ENCODE peak calls at places on chromosomes 5 and 9, in seven cellular contexts. Z is choroid plexus epithelial cell, C is foreskin fibroblast, H is sigmoid colon, V is RWPE1, T is PC-3, I is B cell. D is an unnamed sample.
A peak's percentile ranks its signal among the peaks of the same experiment; 100 is the strongest.

GRCh38 chr5:79990205-79990597 is 861 bp downstream of the MTX3 start:
- DNase-seq in Z (peak; percentile 12), C (peak; percentile 6), H (no peak), V (no peak), T (peak; percentile 1), I (no peak), D (no peak)

GRCh38 chr5:176152191-176152932 is 85.9 kb upstream of the SIMC1 start:
- DNase-seq in Z (no peak), C (no peak), H (no peak), V (no peak), T (no peak), I (no peak), D (no peak)

GRCh38 chr5:81755320-81755719 is 4.4 kb upstream of the SSBP2 start:
- DNase-seq in Z (peak; percentile 92), C (peak; percentile 88), H (peak; percentile 81), V (peak; percentile 88), T (peak; percentile 88), I (no peak), D (peak; percentile 91)

GRCh38 chr9:133973791-133974630 is 18.1 kb downstream of the VAV2 start:
- DNase-seq in Z (no peak), C (no peak), H (peak; percentile 39), V (no peak), T (no peak), I (no peak), D (no peak)

GRCh38 chr5:35672995-35673394 is 55.3 kb downstream of the SPEF2 start:
- DNase-seq in Z (no peak), C (no peak), H (no peak), V (no peak), T (no peak), I (no peak), D (no peak)

GRCh38 chr5:99544326-99544725 is 615.5 kb upstream of the CHD1 start:
- DNase-seq in Z (peak; percentile 6), C (no peak), H (no peak), V (no peak), T (no peak), I (no peak), D (no peak)

GRCh38 chr5:168075387-168075786 is 216.1 kb upstream of the WWC1 start:
- DNase-seq in Z (no peak), C (no peak), H (no peak), V (no peak), T (no peak), I (no peak), D (no peak)

GRCh38 chr9:129656795-129657390 is 8.6 kb upstream of the PRRX2 start:
- DNase-seq in Z (no peak), C (peak; percentile 83), H (no peak), V (peak; percentile 77), T (peak; percentile 87), I (no peak), D (peak; percentile 64)

GRCh38 chr9:77708416-77708815 is 60.3 kb upstream of the GNA14 start:
- DNase-seq in Z (peak; percentile 74), C (peak; percentile 76), H (no peak), V (no peak), T (peak; percentile 22), I (no peak), D (no peak)

GRCh38 chr5:169610606-169611005 is 26.5 kb upstream of the DOCK2 start:
- DNase-seq in Z (peak; percentile 20), C (no peak), H (no peak), V (no peak), T (peak; percentile 68), I (no peak), D (no peak)

GRCh38 chr9:99221266-99221622 is 498 bp downstream of the ALG2 start:
- DNase-seq in Z (no peak), C (no peak), H (no peak), V (no peak), T (no peak), I (no peak), D (no peak)

GRCh38 chr9:137045294-137046093 is 483 bp downstream of the NPDC1 start:
- DNase-seq in Z (peak; percentile 37), C (peak; percentile 78), H (no peak), V (no peak), T (peak; percentile 25), I (no peak), D (no peak)

GRCh38 chr9:110942522-110942921 is 95.7 kb downstream of the LPAR1 start:
- DNase-seq in Z (peak; percentile 86), C (peak; percentile 53), H (no peak), V (no peak), T (peak; percentile 40), I (no peak), D (peak; percentile 21)

GRCh38 chr5:173324115-173325001 is 3.9 kb downstream of the STC2 start:
- DNase-seq in Z (peak; percentile 55), C (peak; percentile 99), H (peak; percentile 94), V (no peak), T (no peak), I (no peak), D (no peak)

GRCh38 chr9:82031538-82032280 is 43.1 kb downstream of the SPATA31D1 start:
- DNase-seq in Z (peak; percentile 82), C (peak; percentile 81), H (peak; percentile 76), V (peak; percentile 67), T (peak; percentile 45), I (no peak), D (peak; percentile 92)

GRCh38 chr9:137105814-137106661 is 8.5 kb downstream of the DPP7 start:
- DNase-seq in Z (no peak), C (no peak), H (no peak), V (no peak), T (no peak), I (no peak), D (no peak)

GRCh38 chr5:42808888-42809611 is 2.6 kb downstream of the SELENOP start:
- DNase-seq in Z (no peak), C (no peak), H (no peak), V (no peak), T (no peak), I (no peak), D (no peak)

GRCh38 chr9:5375790-5376477 is 36.3 kb upstream of the RLN1 start:
- DNase-seq in Z (peak; percentile 9), C (no peak), H (no peak), V (no peak), T (peak; percentile 31), I (no peak), D (no peak)

GRCh38 chr5:179171816-179172745 is 111.9 kb downstream of the ZNF354C start:
- DNase-seq in Z (no peak), C (no peak), H (no peak), V (no peak), T (no peak), I (no peak), D (no peak)

GRCh38 chr9:32072568-32072967 is 311.9 kb upstream of the ACO1 start:
- DNase-seq in Z (no peak), C (no peak), H (no peak), V (no peak), T (no peak), I (no peak), D (no peak)

GRCh38 chr9:127714916-127715442 is 484 bp downstream of the PTRH1 start:
- DNase-seq in Z (no peak), C (peak; percentile 47), H (no peak), V (peak; percentile 47), T (no peak), I (no peak), D (no peak)

GRCh38 chr5:25128606-25129005 is 483.8 kb upstream of the CDH10 start:
- DNase-seq in Z (no peak), C (no peak), H (no peak), V (no peak), T (no peak), I (no peak), D (no peak)

GRCh38 chr5:16013334-16014065 is 166.1 kb downstream of the MARCHF11 start:
- DNase-seq in Z (no peak), C (peak; percentile 25), H (no peak), V (no peak), T (peak; percentile 8), I (no peak), D (peak; percentile 16)

GRCh38 chr5:33375900-33376299 is 64.9 kb upstream of the TARS1 start:
- DNase-seq in Z (peak; percentile 35), C (no peak), H (no peak), V (no peak), T (no peak), I (no peak), D (no peak)

GRCh38 chr5:24742334-24742733 is 97.6 kb upstream of the CDH10 start:
- DNase-seq in Z (no peak), C (no peak), H (no peak), V (no peak), T (peak; percentile 5), I (no peak), D (no peak)

GRCh38 chr5:56837386-56837785 is 22.0 kb downstream of the MAP3K1 start:
- DNase-seq in Z (no peak), C (no peak), H (no peak), V (no peak), T (no peak), I (no peak), D (no peak)
- TF ChIP-seq CTCF in Z (no peak), C (no peak), H (no peak), V (no peak), T (no peak), I (no peak), D (no peak)

DNA sequence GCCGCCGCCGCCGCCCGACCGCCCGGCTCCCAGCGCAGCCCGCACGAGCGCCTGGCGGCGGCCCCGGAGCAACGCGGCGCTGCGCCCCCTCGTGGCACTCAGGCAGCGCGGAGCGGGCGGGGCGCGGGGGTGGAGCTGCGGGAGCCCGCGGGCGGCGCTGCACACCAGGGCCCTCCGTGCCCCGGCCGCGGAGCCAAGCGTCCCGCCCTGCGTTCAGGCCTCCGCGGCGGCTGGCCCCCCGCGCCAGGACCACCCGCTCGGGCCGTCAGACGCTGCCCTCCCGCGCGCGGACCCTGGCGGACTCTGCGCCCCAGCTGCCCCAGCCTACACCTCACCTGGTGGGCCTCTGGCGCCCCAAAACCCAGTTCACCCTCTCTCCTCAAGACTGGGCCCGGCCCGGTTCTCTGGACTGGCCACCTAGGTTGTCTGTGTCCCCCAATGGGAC is at the start of gene RASGEF1C:
- DNase-seq in Z (peak; percentile 67), C (peak; percentile 86), H (no peak), V (peak; percentile 82), T (peak; percentile 74), I (peak; percentile 89), D (peak; percentile 72)
- TF ChIP-seq CTCF in Z (peak; percentile 40), C (no peak), H (no peak), V (peak; percentile 85), T (no peak), I (peak; percentile 13), D (peak; percentile 49)

DNA sequence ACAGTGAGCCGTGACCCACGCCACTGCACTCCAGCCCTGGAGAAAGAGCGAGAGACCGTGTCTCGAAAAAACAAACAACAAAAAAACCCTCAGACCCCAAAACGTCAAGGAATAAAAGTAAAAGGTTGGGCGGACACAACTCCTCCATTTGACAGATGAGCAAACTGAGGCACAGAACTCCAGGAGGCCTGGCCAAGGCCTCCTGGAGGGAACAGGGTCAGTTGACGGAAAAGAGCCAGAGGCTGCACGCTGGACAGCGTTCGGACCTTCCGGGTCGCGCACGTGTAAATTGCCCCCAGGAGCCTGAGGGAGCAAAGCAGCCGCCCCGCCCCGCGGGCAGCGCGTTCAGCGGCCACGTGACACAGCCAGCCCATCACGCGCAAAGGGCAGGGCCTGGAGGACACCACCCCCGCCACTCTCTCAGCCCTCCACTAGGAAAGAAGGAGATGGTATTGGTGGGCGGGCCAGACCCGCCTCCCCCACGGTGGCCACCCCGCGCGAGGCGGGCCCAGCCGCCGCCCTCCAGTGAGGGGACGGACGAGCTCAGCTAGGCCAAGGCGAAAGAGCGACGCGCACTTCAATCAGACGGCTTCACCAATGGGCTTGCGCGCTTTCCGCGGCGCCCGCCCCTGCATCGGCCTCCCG is 81.5 kb downstream of the PTPDC1 start:
- DNase-seq in Z (peak; percentile 100), C (peak; percentile 100), H (peak; percentile 99), V (peak; percentile 100), T (peak; percentile 95), I (peak; percentile 99), D (peak; percentile 98)
- TF ChIP-seq CTCF in Z (no peak), C (no peak), H (no peak), V (no peak), T (no peak), I (no peak), D (no peak)

GRCh38 chr5:157324237-157324636 is 58.3 kb downstream of the CYFIP2 start:
- DNase-seq in Z (peak; percentile 7), C (no peak), H (no peak), V (no peak), T (no peak), I (no peak), D (no peak)
- TF ChIP-seq CTCF in Z (peak; percentile 55), C (peak; percentile 14), H (no peak), V (no peak), T (peak; percentile 66), I (peak; percentile 31), D (peak; percentile 42)

D was measured in MCF 10A.